ENCODE peak calls at places on chromosome 15, in eight cellular contexts. One of them, this sample, is unnamed.

GRCh38 chr15:69973102-69973714 is 124.5 kb downstream of the TLE3 start:
- DNase-seq in NCI-H2171 treated with DMSO at 0.1 percent for 48 hours: no peak
- DNase-seq in activated naive CD4-positive, alpha-beta T cell treated with Interleukin-2 at 50 U/mL for 16 hours: peak; percentile 17
- DNase-seq in AG04450: no peak
- DNase-seq in T-helper 9 cell: no peak
- DNase-seq in effector CD4-positive, alpha-beta T cell: no peak
- DNase-seq in Caki2: peak; percentile 64
- DNase-seq in ACHN: peak; percentile 52
- DNase-seq in this sample: no peak

GRCh38 chr15:28873585-28874139 is 12.1 kb upstream of the APBA2 start:
- DNase-seq in NCI-H2171 treated with DMSO at 0.1 percent for 48 hours: peak; percentile 90
- DNase-seq in activated naive CD4-positive, alpha-beta T cell treated with Interleukin-2 at 50 U/mL for 16 hours: no peak
- DNase-seq in AG04450: no peak
- DNase-seq in T-helper 9 cell: peak; percentile 10
- DNase-seq in effector CD4-positive, alpha-beta T cell: no peak
- DNase-seq in Caki2: no peak
- DNase-seq in ACHN: no peak
- DNase-seq in this sample: no peak

GRCh38 chr15:89007989-89008388 is 80.3 kb upstream of the ABHD2 start:
- DNase-seq in NCI-H2171 treated with DMSO at 0.1 percent for 48 hours: no peak
- DNase-seq in activated naive CD4-positive, alpha-beta T cell treated with Interleukin-2 at 50 U/mL for 16 hours: no peak
- DNase-seq in AG04450: no peak
- DNase-seq in T-helper 9 cell: no peak
- DNase-seq in effector CD4-positive, alpha-beta T cell: no peak
- DNase-seq in Caki2: no peak
- DNase-seq in ACHN: no peak
- DNase-seq in this sample: no peak

GRCh38 chr15:94324835-94325767 is 93.7 kb downstream of the MCTP2 start:
- DNase-seq in NCI-H2171 treated with DMSO at 0.1 percent for 48 hours: no peak
- DNase-seq in activated naive CD4-positive, alpha-beta T cell treated with Interleukin-2 at 50 U/mL for 16 hours: peak; percentile 18
- DNase-seq in AG04450: no peak
- DNase-seq in T-helper 9 cell: no peak
- DNase-seq in effector CD4-positive, alpha-beta T cell: no peak
- DNase-seq in Caki2: no peak
- DNase-seq in ACHN: no peak
- DNase-seq in this sample: no peak

GRCh38 chr15:77985931-77986480 is 91.5 kb downstream of the TBC1D2B start:
- DNase-seq in NCI-H2171 treated with DMSO at 0.1 percent for 48 hours: no peak
- DNase-seq in activated naive CD4-positive, alpha-beta T cell treated with Interleukin-2 at 50 U/mL for 16 hours: no peak
- DNase-seq in AG04450: no peak
- DNase-seq in T-helper 9 cell: no peak
- DNase-seq in effector CD4-positive, alpha-beta T cell: no peak
- DNase-seq in Caki2: no peak
- DNase-seq in ACHN: no peak
- DNase-seq in this sample: peak; percentile 68

GRCh38 chr15:79957741-79958140 is 13.3 kb downstream of the BCL2A1 start:
- DNase-seq in NCI-H2171 treated with DMSO at 0.1 percent for 48 hours: no peak
- DNase-seq in activated naive CD4-positive, alpha-beta T cell treated with Interleukin-2 at 50 U/mL for 16 hours: no peak
- DNase-seq in AG04450: no peak
- DNase-seq in T-helper 9 cell: no peak
- DNase-seq in effector CD4-positive, alpha-beta T cell: no peak
- DNase-seq in Caki2: no peak
- DNase-seq in ACHN: no peak
- DNase-seq in this sample: no peak

GRCh38 chr15:78991476-78991875 is 46.6 kb upstream of the CTSH start:
- DNase-seq in NCI-H2171 treated with DMSO at 0.1 percent for 48 hours: no peak
- DNase-seq in activated naive CD4-positive, alpha-beta T cell treated with Interleukin-2 at 50 U/mL for 16 hours: no peak
- DNase-seq in AG04450: peak; percentile 15
- DNase-seq in T-helper 9 cell: no peak
- DNase-seq in effector CD4-positive, alpha-beta T cell: no peak
- DNase-seq in Caki2: no peak
- DNase-seq in ACHN: no peak
- DNase-seq in this sample: no peak

GRCh38 chr15:78681306-78682012 is 40.4 kb upstream of the CHRNB4 start:
- DNase-seq in NCI-H2171 treated with DMSO at 0.1 percent for 48 hours: peak; percentile 99
- DNase-seq in activated naive CD4-positive, alpha-beta T cell treated with Interleukin-2 at 50 U/mL for 16 hours: no peak
- DNase-seq in AG04450: no peak
- DNase-seq in T-helper 9 cell: no peak
- DNase-seq in effector CD4-positive, alpha-beta T cell: no peak
- DNase-seq in Caki2: no peak
- DNase-seq in ACHN: no peak
- DNase-seq in this sample: peak; percentile 31

GRCh38 chr15:98795980-98796379 is 147.6 kb downstream of the IGF1R start:
- DNase-seq in NCI-H2171 treated with DMSO at 0.1 percent for 48 hours: no peak
- DNase-seq in activated naive CD4-positive, alpha-beta T cell treated with Interleukin-2 at 50 U/mL for 16 hours: no peak
- DNase-seq in AG04450: no peak
- DNase-seq in T-helper 9 cell: no peak
- DNase-seq in effector CD4-positive, alpha-beta T cell: no peak
- DNase-seq in Caki2: no peak
- DNase-seq in ACHN: no peak
- DNase-seq in this sample: no peak

This sample was measured in RWPE2.